ENCODE peak calls at places on chromosomes 16 and 17, in four cellular contexts. T, X, Z and Y are unnamed samples.
A peak's percentile ranks its signal among the peaks of the same experiment; 100 is the strongest.

GRCh38 chr17:44865231-44865660 is 17.6 kb downstream of the HIGD1B start:
- DNase-seq in Z (peak; percentile 65), T (peak; percentile 79), X (peak; percentile 67), Y (peak; percentile 73)

GRCh38 chr17:61385869-61386245 is 13.8 kb upstream of the TBX2 start:
- DNase-seq in X (no peak), Z (no peak), T (no peak), Y (no peak)

GRCh38 chr16:72094266-72094610 is 591 bp downstream of the DHX38 start:
- DNase-seq in T (no peak), X (peak; percentile 12), Z (no peak), Y (no peak)

GRCh38 chr16:4948903-4949766 is 9.0 kb upstream of the SEC14L5 start:
- DNase-seq in Z (no peak), X (no peak), T (no peak), Y (no peak)

GRCh38 chr17:64984776-64985521 is 65.7 kb upstream of the LRRC37A3 start:
- DNase-seq in Z (peak; percentile 33), X (peak; percentile 72), T (no peak), Y (peak; percentile 50)

GRCh38 chr17:17810374-17811248 is 26.2 kb downstream of the SREBF1 start:
- DNase-seq in X (peak; percentile 51), T (no peak), Z (no peak), Y (no peak)

GRCh38 chr16:155031-155398 is 2.6 kb downstream of the HBZ start:
- DNase-seq in X (no peak), T (no peak), Z (no peak), Y (no peak)

GRCh38 chr16:47987136-47987535 is 168.7 kb downstream of the ABCC12 start:
- DNase-seq in T (no peak), X (no peak), Z (no peak), Y (no peak)

GRCh38 chr17:80671039-80671822 is 126.6 kb downstream of the RPTOR start:
- DNase-seq in X (no peak), T (no peak), Z (no peak), Y (no peak)

GRCh38 chr16:30797670-30798309 is 10.8 kb upstream of the ZNF629 start:
- DNase-seq in X (no peak), Z (no peak), T (peak; percentile 37), Y (no peak)

GRCh38 chr17:42526031-42526444 is 10.0 kb upstream of the NAGLU start:
- DNase-seq in T (no peak), X (peak; percentile 45), Z (no peak), Y (no peak)

GRCh38 chr17:49687878-49688491 is 10.1 kb upstream of the SPOP start:
- DNase-seq in Z (no peak), T (no peak), X (peak; percentile 76), Y (no peak)

GRCh38 chr17:28912938-28913333 is 10.1 kb upstream of the DHRS13 start:
- DNase-seq in T (no peak), X (no peak), Z (no peak), Y (no peak)

GRCh38 chr17:74807376-74807775 is 31.2 kb upstream of the NAT9 start:
- DNase-seq in T (no peak), X (no peak), Z (no peak), Y (no peak)

GRCh38 chr16:68031951-68032350 is 8.9 kb downstream of the DUS2 start:
- DNase-seq in T (no peak), Z (no peak), X (peak; percentile 14), Y (peak; percentile 12)

GRCh38 chr16:66131156-66131807 is 235.2 kb upstream of the CDH5 start:
- DNase-seq in X (peak; percentile 81), Z (no peak), T (no peak), Y (no peak)

GRCh38 chr17:57563968-57564367 is 181.1 kb downstream of the CCDC182 start:
- DNase-seq in X (no peak), Z (no peak), T (peak; percentile 100), Y (no peak)